ENCODE peak calls at places on chromosomes 5 and 9, in eight cellular contexts. P is OCI-LY7, W is T-helper 2 cell, N is SK-N-SH, A is fibroblast of lung, G is T-cell, D is NCI-H524, M is right cardiac atrium. L is an unnamed sample.

GRCh38 chr9:115118471-115119156 is 657 bp upstream of the TNC start:
- DNase-seq in P (no peak), W (no peak), N (peak), A (peak), G (no peak), D (peak), M (peak), L (no peak)

GRCh38 chr5:66247176-66247960 is 103.3 kb downstream of the SREK1 start:
- DNase-seq in P (no peak), W (no peak), N (no peak), A (peak), G (no peak), D (no peak), M (no peak), L (no peak)

GRCh38 chr5:172407241-172407691 is 47.1 kb downstream of the SH3PXD2B start:
- DNase-seq in P (no peak), W (no peak), N (no peak), A (peak), G (no peak), D (no peak), M (peak), L (no peak)

GRCh38 chr9:134633362-134634142 is 8.1 kb upstream of the COL5A1 start:
- DNase-seq in P (no peak), W (no peak), N (no peak), A (no peak), G (no peak), D (no peak), M (peak), L (no peak)

GRCh38 chr9:121453232-121453892 is 46.3 kb downstream of the GGTA1 start:
- DNase-seq in P (no peak), W (no peak), N (no peak), A (no peak), G (no peak), D (no peak), M (no peak), L (no peak)

GRCh38 chr9:132411091-132411508 is 1.1 kb downstream of the CFAP77 start:
- DNase-seq in P (peak), W (peak), N (peak), A (peak), G (peak), D (peak), M (peak), L (peak)

GRCh38 chr9:15191358-15191757 is 115.7 kb downstream of the TTC39B start:
- DNase-seq in P (no peak), W (peak), N (no peak), A (no peak), G (no peak), D (no peak), M (no peak), L (no peak)

GRCh38 chr5:34688015-34688800 is 32.1 kb downstream of the RAI14 start:
- DNase-seq in P (no peak), W (no peak), N (no peak), A (no peak), G (no peak), D (no peak), M (no peak), L (no peak)

GRCh38 chr9:25207402-25207801 is 470.8 kb downstream of the TUSC1 start:
- DNase-seq in P (no peak), W (no peak), N (no peak), A (no peak), G (no peak), D (no peak), M (no peak), L (no peak)

GRCh38 chr9:106307670-106308069 is 555.3 kb upstream of the ZNF462 start:
- DNase-seq in P (no peak), W (no peak), N (no peak), A (no peak), G (no peak), D (no peak), M (no peak), L (no peak)

GRCh38 chr9:71079451-71079850 is 42.0 kb downstream of the TRPM3 start:
- DNase-seq in P (no peak), W (no peak), N (no peak), A (no peak), G (no peak), D (no peak), M (no peak), L (no peak)

GRCh38 chr5:68652507-68652906 is 437.0 kb downstream of the PIK3R1 start:
- DNase-seq in P (no peak), W (no peak), N (no peak), A (peak), G (no peak), D (no peak), M (no peak), L (no peak)

GRCh38 chr5:176161431-176161830 is 76.8 kb upstream of the SIMC1 start:
- DNase-seq in P (no peak), W (no peak), N (no peak), A (peak), G (no peak), D (no peak), M (no peak), L (no peak)

GRCh38 chr9:13485068-13485596 is 205.6 kb upstream of the MPDZ start:
- DNase-seq in P (no peak), W (no peak), N (no peak), A (peak), G (no peak), D (no peak), M (peak), L (no peak)

GRCh38 chr5:120017523-120017922 is 388.2 kb downstream of the FAM170A start:
- DNase-seq in P (no peak), W (no peak), N (no peak), A (peak), G (no peak), D (no peak), M (no peak), L (no peak)

GRCh38 chr9:98905015-98905414 is 38.7 kb upstream of the COL15A1 start:
- DNase-seq in P (no peak), W (no peak), N (no peak), A (no peak), G (no peak), D (no peak), M (no peak), L (no peak)

GRCh38 chr9:93122721-93123221 is 11.3 kb downstream of the NINJ1 start:
- DNase-seq in P (no peak), W (no peak), N (no peak), A (no peak), G (no peak), D (no peak), M (no peak), L (no peak)

GRCh38 chr5:177140312-177140711 is 6.7 kb downstream of the NSD1 start:
- DNase-seq in P (no peak), W (no peak), N (no peak), A (no peak), G (no peak), D (no peak), M (no peak), L (no peak)

GRCh38 chr9:134634667-134635230 is 6.9 kb upstream of the COL5A1 start:
- DNase-seq in P (no peak), W (no peak), N (no peak), A (no peak), G (no peak), D (no peak), M (peak), L (no peak)

GRCh38 chr9:119044801-119045200 is 324.4 kb downstream of the BRINP1 start:
- DNase-seq in P (no peak), W (no peak), N (no peak), A (no peak), G (no peak), D (no peak), M (no peak), L (no peak)

GRCh38 chr5:23820764-23821471 is 313.5 kb downstream of the PRDM9 start:
- DNase-seq in P (peak), W (no peak), N (peak), A (peak), G (no peak), D (no peak), M (no peak), L (peak)

GRCh38 chr5:116135344-116135743 is 50.5 kb downstream of the COMMD10 start:
- DNase-seq in P (no peak), W (peak), N (no peak), A (no peak), G (no peak), D (no peak), M (no peak), L (no peak)

GRCh38 chr5:133565993-133566392 is 46.3 kb downstream of the FSTL4 start:
- DNase-seq in P (peak), W (peak), N (no peak), A (peak), G (no peak), D (no peak), M (no peak), L (no peak)

GRCh38 chr5:74149395-74149794 is 491.1 kb downstream of the ENC1 start:
- DNase-seq in P (no peak), W (no peak), N (no peak), A (peak), G (no peak), D (no peak), M (peak), L (no peak)

GRCh38 chr5:31225118-31225517 is 31.6 kb downstream of the CDH6 start:
- DNase-seq in P (no peak), W (no peak), N (no peak), A (peak), G (no peak), D (no peak), M (no peak), L (no peak)

GRCh38 chr5:53397845-53398244 is 82.6 kb upstream of the FST start:
- DNase-seq in P (no peak), W (no peak), N (no peak), A (peak), G (no peak), D (no peak), M (peak), L (no peak)

GRCh38 chr9:133493845-133494540 is 15.1 kb upstream of the SLC2A6 start:
- DNase-seq in P (no peak), W (no peak), N (no peak), A (no peak), G (no peak), D (no peak), M (peak), L (no peak)

GRCh38 chr5:177492841-177493240 is 4.6 kb downstream of the PDLIM7 start:
- DNase-seq in P (no peak), W (no peak), N (no peak), A (no peak), G (no peak), D (no peak), M (no peak), L (no peak)

GRCh38 chr5:88692979-88693932 is 189.7 kb downstream of the MEF2C start:
- DNase-seq in P (no peak), W (no peak), N (no peak), A (no peak), G (no peak), D (no peak), M (no peak), L (no peak)

GRCh38 chr9:137621131-137621757 is 2.4 kb downstream of the EHMT1 start:
- DNase-seq in P (peak), W (peak), N (no peak), A (peak), G (no peak), D (no peak), M (no peak), L (no peak)

GRCh38 chr5:107457881-107458280 is 212.9 kb downstream of the EFNA5 start:
- DNase-seq in P (no peak), W (no peak), N (no peak), A (no peak), G (no peak), D (no peak), M (no peak), L (no peak)

GRCh38 chr9:89984214-89984613 is 379.4 kb downstream of the GADD45G start:
- DNase-seq in P (no peak), W (no peak), N (no peak), A (peak), G (no peak), D (no peak), M (no peak), L (no peak)

GRCh38 chr9:91101598-91102168 is 260.0 kb downstream of the AUH start:
- DNase-seq in P (peak), W (peak), N (no peak), A (no peak), G (peak), D (no peak), M (no peak), L (no peak)

GRCh38 chr5:132425009-132425937 is 55.8 kb downstream of the SLC22A5 start:
- DNase-seq in P (peak), W (peak), N (no peak), A (peak), G (peak), D (no peak), M (no peak), L (no peak)

GRCh38 chr5:54829686-54830085 is 155.7 kb downstream of the ESM1 start:
- DNase-seq in P (no peak), W (no peak), N (no peak), A (no peak), G (no peak), D (no peak), M (no peak), L (no peak)

L was measured in D341Med.